ENCODE peak calls at places on chromosomes 4 and X, in nine cellular contexts. One of them, this sample, is unnamed.

GRCh38 chr4:183760326-183760725 is 101.2 kb downstream of the TRAPPC11 start:
- DNase-seq in heart left ventricle: no peak
- DNase-seq in GM23248: no peak
- DNase-seq in dorsolateral prefrontal cortex: no peak
- DNase-seq in body of pancreas: no peak
- DNase-seq in pancreas: no peak
- DNase-seq in substantia nigra: no peak
- DNase-seq in CD8-positive, alpha-beta memory T cell: no peak
- DNase-seq in right lobe of liver: no peak
- DNase-seq in this sample: no peak

GRCh38 chrX:46376246-46376885 is 168.9 kb downstream of the ZNF674 start:
- DNase-seq in heart left ventricle: no peak
- DNase-seq in GM23248: peak
- DNase-seq in dorsolateral prefrontal cortex: no peak
- DNase-seq in body of pancreas: no peak
- DNase-seq in pancreas: no peak
- DNase-seq in substantia nigra: no peak
- DNase-seq in CD8-positive, alpha-beta memory T cell: no peak
- DNase-seq in right lobe of liver: no peak
- DNase-seq in this sample: no peak

GRCh38 chrX:15882704-15883539 is 28.3 kb upstream of the AP1S2 start:
- DNase-seq in heart left ventricle: no peak
- DNase-seq in GM23248: peak
- DNase-seq in dorsolateral prefrontal cortex: no peak
- DNase-seq in body of pancreas: no peak
- DNase-seq in pancreas: no peak
- DNase-seq in substantia nigra: no peak
- DNase-seq in CD8-positive, alpha-beta memory T cell: no peak
- DNase-seq in right lobe of liver: no peak
- DNase-seq in this sample: no peak

GRCh38 chr4:113675731-113676707 is 85.5 kb downstream of the CAMK2D start:
- DNase-seq in heart left ventricle: no peak
- DNase-seq in GM23248: no peak
- DNase-seq in dorsolateral prefrontal cortex: no peak
- DNase-seq in body of pancreas: no peak
- DNase-seq in pancreas: no peak
- DNase-seq in substantia nigra: no peak
- DNase-seq in CD8-positive, alpha-beta memory T cell: no peak
- DNase-seq in right lobe of liver: no peak
- DNase-seq in this sample: no peak

GRCh38 chr4:112321768-112322684 is 24.9 kb downstream of the ALPK1 start:
- DNase-seq in heart left ventricle: peak
- DNase-seq in GM23248: peak
- DNase-seq in dorsolateral prefrontal cortex: peak
- DNase-seq in body of pancreas: peak
- DNase-seq in pancreas: peak
- DNase-seq in substantia nigra: no peak
- DNase-seq in CD8-positive, alpha-beta memory T cell: peak
- DNase-seq in right lobe of liver: peak
- DNase-seq in this sample: peak

GRCh38 chrX:148620023-148620422 is 119.6 kb downstream of the AFF2 start:
- DNase-seq in heart left ventricle: no peak
- DNase-seq in GM23248: no peak
- DNase-seq in dorsolateral prefrontal cortex: no peak
- DNase-seq in body of pancreas: no peak
- DNase-seq in pancreas: no peak
- DNase-seq in substantia nigra: no peak
- DNase-seq in CD8-positive, alpha-beta memory T cell: no peak
- DNase-seq in right lobe of liver: no peak
- DNase-seq in this sample: no peak

GRCh38 chr4:139560396-139561084 is 4.5 kb upstream of the SETD7 start:
- DNase-seq in heart left ventricle: no peak
- DNase-seq in GM23248: no peak
- DNase-seq in dorsolateral prefrontal cortex: no peak
- DNase-seq in body of pancreas: no peak
- DNase-seq in pancreas: no peak
- DNase-seq in substantia nigra: no peak
- DNase-seq in CD8-positive, alpha-beta memory T cell: no peak
- DNase-seq in right lobe of liver: no peak
- DNase-seq in this sample: no peak

GRCh38 chrX:152946681-152947080 is 47.2 kb downstream of the PNMA5 start:
- DNase-seq in heart left ventricle: no peak
- DNase-seq in GM23248: no peak
- DNase-seq in dorsolateral prefrontal cortex: peak
- DNase-seq in body of pancreas: no peak
- DNase-seq in pancreas: no peak
- DNase-seq in substantia nigra: no peak
- DNase-seq in CD8-positive, alpha-beta memory T cell: no peak
- DNase-seq in right lobe of liver: no peak
- DNase-seq in this sample: no peak

GRCh38 chr4:48329976-48330375 is 11.4 kb upstream of the SLAIN2 start:
- DNase-seq in heart left ventricle: no peak
- DNase-seq in GM23248: peak
- DNase-seq in dorsolateral prefrontal cortex: no peak
- DNase-seq in body of pancreas: no peak
- DNase-seq in pancreas: no peak
- DNase-seq in substantia nigra: no peak
- DNase-seq in CD8-positive, alpha-beta memory T cell: no peak
- DNase-seq in right lobe of liver: no peak
- DNase-seq in this sample: no peak

GRCh38 chrX:6293716-6294115 is 65.0 kb upstream of the NLGN4X start:
- DNase-seq in heart left ventricle: no peak
- DNase-seq in GM23248: no peak
- DNase-seq in dorsolateral prefrontal cortex: no peak
- DNase-seq in body of pancreas: no peak
- DNase-seq in pancreas: no peak
- DNase-seq in substantia nigra: no peak
- DNase-seq in CD8-positive, alpha-beta memory T cell: no peak
- DNase-seq in right lobe of liver: no peak
- DNase-seq in this sample: no peak

DNA sequence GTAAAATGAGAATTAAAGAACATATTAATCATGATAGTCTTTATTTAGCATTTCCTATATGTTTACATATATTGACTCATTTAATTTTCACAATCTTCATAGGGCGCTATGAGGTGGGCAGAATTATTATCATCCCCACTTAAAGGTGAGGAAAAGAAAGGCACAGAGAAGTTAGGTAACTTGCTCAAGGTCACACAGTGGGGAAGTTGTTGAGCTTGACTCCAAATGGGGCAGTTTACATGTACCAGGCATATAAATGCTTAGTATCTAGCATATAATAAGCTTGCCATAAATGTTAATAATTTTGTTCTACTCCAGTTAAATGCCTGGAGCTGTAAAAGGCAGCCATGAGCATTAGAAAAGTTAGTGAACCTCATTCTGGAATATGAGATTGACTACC is 1.5 kb downstream of the CMC4 start:
- DNase-seq in heart left ventricle: no peak
- DNase-seq in GM23248: no peak
- DNase-seq in dorsolateral prefrontal cortex: no peak
- DNase-seq in body of pancreas: no peak
- DNase-seq in pancreas: no peak
- DNase-seq in substantia nigra: no peak
- DNase-seq in CD8-positive, alpha-beta memory T cell: no peak
- DNase-seq in right lobe of liver: no peak
- DNase-seq in this sample: no peak
- H3K27ac ChIP-seq in heart left ventricle: no peak
- H3K27ac ChIP-seq in GM23248: peak
- H3K27ac ChIP-seq in dorsolateral prefrontal cortex: no peak
- H3K27ac ChIP-seq in body of pancreas: no peak
- H3K27ac ChIP-seq in pancreas: no peak
- H3K27ac ChIP-seq in substantia nigra: no peak
- H3K27ac ChIP-seq in CD8-positive, alpha-beta memory T cell: no peak
- H3K27ac ChIP-seq in right lobe of liver: peak
- H3K27ac ChIP-seq in this sample: no peak

GRCh38 chr4:99013402-99013843 is 17.9 kb downstream of the METAP1 start:
- DNase-seq in heart left ventricle: peak
- DNase-seq in GM23248: no peak
- DNase-seq in dorsolateral prefrontal cortex: no peak
- DNase-seq in body of pancreas: no peak
- DNase-seq in pancreas: no peak
- DNase-seq in substantia nigra: no peak
- DNase-seq in CD8-positive, alpha-beta memory T cell: no peak
- DNase-seq in right lobe of liver: no peak
- DNase-seq in this sample: no peak
- H3K27ac ChIP-seq in heart left ventricle: peak
- H3K27ac ChIP-seq in GM23248: no peak
- H3K27ac ChIP-seq in dorsolateral prefrontal cortex: no peak
- H3K27ac ChIP-seq in body of pancreas: no peak
- H3K27ac ChIP-seq in pancreas: no peak
- H3K27ac ChIP-seq in substantia nigra: no peak
- H3K27ac ChIP-seq in CD8-positive, alpha-beta memory T cell: no peak
- H3K27ac ChIP-seq in right lobe of liver: no peak
- H3K27ac ChIP-seq in this sample: peak

GRCh38 chrX:130085551-130085986 is 24.7 kb downstream of the ELF4 start:
- DNase-seq in heart left ventricle: no peak
- DNase-seq in GM23248: peak
- DNase-seq in dorsolateral prefrontal cortex: no peak
- DNase-seq in body of pancreas: no peak
- DNase-seq in pancreas: no peak
- DNase-seq in substantia nigra: no peak
- DNase-seq in CD8-positive, alpha-beta memory T cell: no peak
- DNase-seq in right lobe of liver: no peak
- DNase-seq in this sample: no peak
- H3K27ac ChIP-seq in heart left ventricle: peak
- H3K27ac ChIP-seq in GM23248: peak
- H3K27ac ChIP-seq in dorsolateral prefrontal cortex: no peak
- H3K27ac ChIP-seq in body of pancreas: no peak
- H3K27ac ChIP-seq in pancreas: peak
- H3K27ac ChIP-seq in substantia nigra: no peak
- H3K27ac ChIP-seq in CD8-positive, alpha-beta memory T cell: peak
- H3K27ac ChIP-seq in right lobe of liver: no peak
- H3K27ac ChIP-seq in this sample: peak

GRCh38 chr4:150888217-150888616 is 126.9 kb downstream of the LRBA start:
- DNase-seq in heart left ventricle: no peak
- DNase-seq in GM23248: no peak
- DNase-seq in dorsolateral prefrontal cortex: no peak
- DNase-seq in body of pancreas: no peak
- DNase-seq in pancreas: no peak
- DNase-seq in substantia nigra: no peak
- DNase-seq in CD8-positive, alpha-beta memory T cell: no peak
- DNase-seq in right lobe of liver: no peak
- DNase-seq in this sample: no peak

GRCh38 chr4:150888625-150889024 is 126.5 kb downstream of the LRBA start:
- DNase-seq in heart left ventricle: no peak
- DNase-seq in GM23248: no peak
- DNase-seq in dorsolateral prefrontal cortex: no peak
- DNase-seq in body of pancreas: no peak
- DNase-seq in pancreas: no peak
- DNase-seq in substantia nigra: no peak
- DNase-seq in CD8-positive, alpha-beta memory T cell: no peak
- DNase-seq in right lobe of liver: no peak
- DNase-seq in this sample: no peak

GRCh38 chr4:150886597-150886996 is 128.5 kb downstream of the LRBA start:
- DNase-seq in heart left ventricle: no peak
- DNase-seq in GM23248: peak
- DNase-seq in dorsolateral prefrontal cortex: no peak
- DNase-seq in body of pancreas: no peak
- DNase-seq in pancreas: no peak
- DNase-seq in substantia nigra: no peak
- DNase-seq in CD8-positive, alpha-beta memory T cell: no peak
- DNase-seq in right lobe of liver: no peak
- DNase-seq in this sample: no peak

GRCh38 chr4:150889306-150889705 is 125.8 kb downstream of the LRBA start:
- DNase-seq in heart left ventricle: no peak
- DNase-seq in GM23248: no peak
- DNase-seq in dorsolateral prefrontal cortex: no peak
- DNase-seq in body of pancreas: no peak
- DNase-seq in pancreas: no peak
- DNase-seq in substantia nigra: no peak
- DNase-seq in CD8-positive, alpha-beta memory T cell: no peak
- DNase-seq in right lobe of liver: no peak
- DNase-seq in this sample: no peak

DNA sequence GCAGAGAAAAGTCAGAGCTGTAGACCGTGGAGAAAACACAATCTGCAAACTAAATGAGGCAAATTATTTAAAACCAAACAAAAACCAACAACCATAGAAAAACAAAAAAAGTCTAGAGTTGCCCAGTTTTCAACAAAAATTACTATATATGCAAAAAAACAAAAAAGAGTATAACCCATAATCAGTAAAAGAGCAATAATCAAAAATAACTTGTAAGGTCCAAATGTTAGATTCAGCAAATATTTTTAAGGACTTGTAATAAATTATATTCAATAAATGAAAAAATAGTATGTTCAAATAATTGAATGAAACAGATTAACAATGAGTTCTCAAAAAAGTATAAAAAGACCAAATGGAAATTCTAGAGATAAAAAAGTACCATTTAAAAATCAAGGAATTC is 130.5 kb downstream of the LRBA start:
- DNase-seq in heart left ventricle: no peak
- DNase-seq in GM23248: no peak
- DNase-seq in dorsolateral prefrontal cortex: no peak
- DNase-seq in body of pancreas: no peak
- DNase-seq in pancreas: no peak
- DNase-seq in substantia nigra: no peak
- DNase-seq in CD8-positive, alpha-beta memory T cell: no peak
- DNase-seq in right lobe of liver: no peak
- DNase-seq in this sample: no peak
- H3K27ac ChIP-seq in heart left ventricle: no peak
- H3K27ac ChIP-seq in GM23248: peak
- H3K27ac ChIP-seq in dorsolateral prefrontal cortex: no peak
- H3K27ac ChIP-seq in body of pancreas: no peak
- H3K27ac ChIP-seq in pancreas: no peak
- H3K27ac ChIP-seq in substantia nigra: no peak
- H3K27ac ChIP-seq in CD8-positive, alpha-beta memory T cell: no peak
- H3K27ac ChIP-seq in right lobe of liver: no peak
- H3K27ac ChIP-seq in this sample: no peak